ENCODE peak calls at places on chromosomes 3 and 15, in nine cellular contexts. I is H9; R is stomach; A is effector memory CD4-positive, alpha-beta T cell; O is coronary artery; C is effector CD4-positive, alpha-beta T cell; G is LHCN-M2; V is NCI-H146; D is PC-9. H is an unnamed sample.

GRCh38 chr3:55508335-55508734 is 21.2 kb upstream of the WNT5A start:
- DNase-seq in I (no peak), R (no peak), A (no peak), O (no peak), C (no peak), G (no peak), V (no peak), D (no peak), H (no peak)

GRCh38 chr3:188301147-188301546 is 147.2 kb downstream of the LPP start:
- DNase-seq in I (no peak), R (no peak), A (no peak), O (no peak), C (no peak), G (no peak), V (no peak), D (no peak), H (no peak)

GRCh38 chr15:64749167-64749566 is 26.2 kb downstream of the RBPMS2 start:
- DNase-seq in I (no peak), R (no peak), A (no peak), O (no peak), C (no peak), G (peak), V (no peak), D (peak), H (no peak)

GRCh38 chr3:162718697-162719096 is 1222.1 kb downstream of the OTOL1 start:
- DNase-seq in I (no peak), R (no peak), A (no peak), O (no peak), C (no peak), G (peak), V (no peak), D (no peak), H (no peak)

GRCh38 chr3:179100652-179101051 is 29.0 kb upstream of the ZMAT3 start:
- DNase-seq in I (no peak), R (no peak), A (no peak), O (no peak), C (no peak), G (peak), V (no peak), D (no peak), H (no peak)

GRCh38 chr3:94928921-94929320 is 866.1 kb downstream of the NSUN3 start:
- DNase-seq in I (no peak), R (no peak), A (no peak), O (no peak), C (no peak), G (peak), V (no peak), D (peak), H (no peak)

GRCh38 chr3:128427175-128427857 is 39.4 kb downstream of the DNAJB8 start:
- DNase-seq in I (no peak), R (no peak), A (no peak), O (no peak), C (no peak), G (no peak), V (no peak), D (no peak), H (no peak)

GRCh38 chr3:25460751-25461150 is 32.7 kb downstream of the RARB start:
- DNase-seq in I (no peak), R (no peak), A (no peak), O (no peak), C (no peak), G (no peak), V (no peak), D (no peak), H (no peak)

GRCh38 chr3:134427400-134428111 is 53.3 kb upstream of the AMOTL2 start:
- DNase-seq in I (no peak), R (no peak), A (no peak), O (no peak), C (no peak), G (peak), V (no peak), D (peak), H (no peak)

GRCh38 chr15:84748274-84749110 is at the start of gene ZNF592:
- DNase-seq in I (peak), R (peak), A (peak), O (peak), C (peak), G (peak), V (peak), D (no peak), H (peak)

GRCh38 chr3:134039161-134039862 is 9.6 kb upstream of the SLCO2A1 start:
- DNase-seq in I (peak), R (peak), A (no peak), O (peak), C (no peak), G (no peak), V (no peak), D (no peak), H (no peak)

GRCh38 chr3:170768334-170768801 is 101.6 kb downstream of the RPL22L1 start:
- DNase-seq in I (no peak), R (no peak), A (no peak), O (no peak), C (no peak), G (peak), V (no peak), D (no peak), H (peak)

GRCh38 chr3:178532414-178532813 is 3.8 kb upstream of the KCNMB2 start:
- DNase-seq in I (no peak), R (no peak), A (no peak), O (no peak), C (no peak), G (peak), V (peak), D (no peak), H (no peak)

GRCh38 chr3:31610700-31611275 is 78.1 kb downstream of the STT3B start:
- DNase-seq in I (no peak), R (no peak), A (no peak), O (no peak), C (no peak), G (peak), V (no peak), D (peak), H (no peak)

GRCh38 chr3:113111308-113111707 is 100.0 kb upstream of the BOC start:
- DNase-seq in I (no peak), R (no peak), A (no peak), O (no peak), C (no peak), G (no peak), V (no peak), D (peak), H (peak)

GRCh38 chr3:196627043-196627442 is 12.5 kb upstream of the NRROS start:
- DNase-seq in I (no peak), R (no peak), A (no peak), O (no peak), C (no peak), G (no peak), V (no peak), D (peak), H (no peak)

GRCh38 chr15:92839696-92840095 is 60.4 kb upstream of the CHD2 start:
- DNase-seq in I (no peak), R (no peak), A (no peak), O (no peak), C (no peak), G (peak), V (peak), D (no peak), H (no peak)

GRCh38 chr15:101161656-101162055 is 90.2 kb downstream of the CHSY1 start:
- DNase-seq in I (no peak), R (no peak), A (no peak), O (no peak), C (no peak), G (no peak), V (no peak), D (no peak), H (no peak)

GRCh38 chr15:72315706-72316370 is 4.1 kb downstream of the CELF6 start:
- DNase-seq in I (peak), R (no peak), A (no peak), O (no peak), C (no peak), G (peak), V (peak), D (no peak), H (no peak)

GRCh38 chr3:52444860-52445793 is at the start of gene SEMA3G:
- DNase-seq in I (peak), R (peak), A (peak), O (no peak), C (peak), G (peak), V (peak), D (peak), H (peak)

H was measured in effector memory CD8-positive, alpha-beta T cell.